ENCODE peak calls at places on chromosomes 5 and 9, in eight cellular contexts. P is AG04450, W is dorsolateral prefrontal cortex, N is K562, G is stomach, K is fibroblast of lung, T is sigmoid colon, V is left ventricle myocardium inferior. X is an unnamed sample.

GRCh38 chr9:131731237-131731995 is 8.5 kb downstream of the RAPGEF1 start:
- DNase-seq in P (no peak), W (no peak), N (no peak), G (no peak), K (peak), T (no peak), V (no peak), X (no peak)

GRCh38 chr5:102738037-102738436 is 17.1 kb upstream of the PAM start:
- DNase-seq in P (no peak), W (no peak), N (no peak), G (no peak), K (no peak), T (no peak), V (no peak), X (no peak)

GRCh38 chr5:41157272-41157671 is 56.1 kb downstream of the C6 start:
- DNase-seq in P (no peak), W (no peak), N (no peak), G (no peak), K (peak), T (no peak), V (no peak), X (no peak)

GRCh38 chr9:128714586-128715435 is 9.1 kb downstream of the ZDHHC12 start:
- DNase-seq in P (no peak), W (no peak), N (no peak), G (no peak), K (no peak), T (peak), V (no peak), X (no peak)

GRCh38 chr9:31304576-31304975 is 1079.9 kb upstream of the ACO1 start:
- DNase-seq in P (no peak), W (no peak), N (no peak), G (no peak), K (peak), T (no peak), V (no peak), X (no peak)

GRCh38 chr9:36091028-36091953 is 45.2 kb upstream of the GLIPR2 start:
- DNase-seq in P (peak), W (no peak), N (no peak), G (peak), K (peak), T (no peak), V (no peak), X (no peak)

GRCh38 chr5:157109744-157110143 is 900 bp upstream of the HAVCR2 start:
- DNase-seq in P (no peak), W (no peak), N (no peak), G (no peak), K (no peak), T (no peak), V (no peak), X (no peak)

GRCh38 chr5:170006016-170006415 is 25.7 kb upstream of the INSYN2B start:
- DNase-seq in P (no peak), W (no peak), N (no peak), G (no peak), K (peak), T (no peak), V (no peak), X (no peak)

GRCh38 chr9:18666348-18666747 is 192.4 kb downstream of the ADAMTSL1 start:
- DNase-seq in P (no peak), W (no peak), N (no peak), G (no peak), K (peak), T (no peak), V (no peak), X (no peak)

GRCh38 chr9:101791938-101792337 is 53.5 kb upstream of the GRIN3A start:
- DNase-seq in P (no peak), W (no peak), N (peak), G (no peak), K (peak), T (no peak), V (no peak), X (no peak)

GRCh38 chr9:108333406-108334031 is 522.3 kb downstream of the ACTL7B start:
- DNase-seq in P (no peak), W (no peak), N (no peak), G (no peak), K (no peak), T (no peak), V (no peak), X (no peak)

GRCh38 chr9:23825143-23825531 is 903 bp downstream of the ELAVL2 start:
- DNase-seq in P (no peak), W (no peak), N (no peak), G (no peak), K (no peak), T (no peak), V (no peak), X (no peak)

GRCh38 chr9:28007097-28007817 is 434.0 kb upstream of the C9orf72 start:
- DNase-seq in P (no peak), W (no peak), N (no peak), G (no peak), K (no peak), T (no peak), V (no peak), X (no peak)

GRCh38 chr5:129820-130219 is 37.9 kb downstream of the PLEKHG4B start:
- DNase-seq in P (peak), W (no peak), N (no peak), G (no peak), K (peak), T (no peak), V (no peak), X (no peak)

GRCh38 chr5:132437604-132438275 is 52.8 kb downstream of the IRF1 start:
- DNase-seq in P (peak), W (no peak), N (peak), G (peak), K (peak), T (peak), V (peak), X (peak)

GRCh38 chr9:117926031-117926655 is 221.9 kb downstream of the TLR4 start:
- DNase-seq in P (no peak), W (no peak), N (no peak), G (no peak), K (peak), T (no peak), V (no peak), X (no peak)

GRCh38 chr9:127279717-127280285 is 15.2 kb downstream of the GARNL3 start:
- DNase-seq in P (no peak), W (no peak), N (no peak), G (no peak), K (no peak), T (no peak), V (no peak), X (no peak)

GRCh38 chr9:104758974-104759373 is 5.0 kb upstream of the NIPSNAP3B start:
- DNase-seq in P (no peak), W (no peak), N (no peak), G (no peak), K (no peak), T (no peak), V (no peak), X (no peak)

GRCh38 chr5:41856644-41857491 is 13.4 kb downstream of the OXCT1 start:
- DNase-seq in P (peak), W (no peak), N (peak), G (no peak), K (peak), T (no peak), V (no peak), X (no peak)

GRCh38 chr5:53291528-53291927 is 182.0 kb upstream of the MOCS2 start:
- DNase-seq in P (no peak), W (no peak), N (no peak), G (no peak), K (peak), T (no peak), V (no peak), X (no peak)

GRCh38 chr9:98378206-98379193 is 123.1 kb upstream of the TBC1D2 start:
- DNase-seq in P (no peak), W (no peak), N (peak), G (no peak), K (peak), T (no peak), V (no peak), X (no peak)

GRCh38 chr5:53389093-53389492 is 91.3 kb upstream of the FST start:
- DNase-seq in P (no peak), W (no peak), N (no peak), G (no peak), K (no peak), T (no peak), V (no peak), X (no peak)

GRCh38 chr5:146079695-146080361 is 25.5 kb downstream of the PLAC8L1 start:
- DNase-seq in P (no peak), W (no peak), N (no peak), G (no peak), K (peak), T (no peak), V (no peak), X (no peak)

GRCh38 chr5:172303996-172304335 is 20.4 kb upstream of the UBTD2 start:
- DNase-seq in P (no peak), W (no peak), N (no peak), G (no peak), K (peak), T (no peak), V (no peak), X (no peak)

GRCh38 chr5:3490962-3491477 is 104.6 kb upstream of the IRX1 start:
- DNase-seq in P (no peak), W (no peak), N (no peak), G (no peak), K (no peak), T (no peak), V (no peak), X (no peak)

GRCh38 chr9:98503867-98504800 is 204.6 kb downstream of the GABBR2 start:
- DNase-seq in P (no peak), W (no peak), N (no peak), G (no peak), K (no peak), T (no peak), V (no peak), X (no peak)

GRCh38 chr9:111349766-111350165 is 19.7 kb upstream of the OR2K2 start:
- DNase-seq in P (no peak), W (no peak), N (no peak), G (no peak), K (no peak), T (no peak), V (no peak), X (no peak)

GRCh38 chr9:3916420-3916819 is 383.4 kb downstream of the GLIS3 start:
- DNase-seq in P (no peak), W (no peak), N (no peak), G (no peak), K (no peak), T (no peak), V (no peak), X (no peak)

DNA sequence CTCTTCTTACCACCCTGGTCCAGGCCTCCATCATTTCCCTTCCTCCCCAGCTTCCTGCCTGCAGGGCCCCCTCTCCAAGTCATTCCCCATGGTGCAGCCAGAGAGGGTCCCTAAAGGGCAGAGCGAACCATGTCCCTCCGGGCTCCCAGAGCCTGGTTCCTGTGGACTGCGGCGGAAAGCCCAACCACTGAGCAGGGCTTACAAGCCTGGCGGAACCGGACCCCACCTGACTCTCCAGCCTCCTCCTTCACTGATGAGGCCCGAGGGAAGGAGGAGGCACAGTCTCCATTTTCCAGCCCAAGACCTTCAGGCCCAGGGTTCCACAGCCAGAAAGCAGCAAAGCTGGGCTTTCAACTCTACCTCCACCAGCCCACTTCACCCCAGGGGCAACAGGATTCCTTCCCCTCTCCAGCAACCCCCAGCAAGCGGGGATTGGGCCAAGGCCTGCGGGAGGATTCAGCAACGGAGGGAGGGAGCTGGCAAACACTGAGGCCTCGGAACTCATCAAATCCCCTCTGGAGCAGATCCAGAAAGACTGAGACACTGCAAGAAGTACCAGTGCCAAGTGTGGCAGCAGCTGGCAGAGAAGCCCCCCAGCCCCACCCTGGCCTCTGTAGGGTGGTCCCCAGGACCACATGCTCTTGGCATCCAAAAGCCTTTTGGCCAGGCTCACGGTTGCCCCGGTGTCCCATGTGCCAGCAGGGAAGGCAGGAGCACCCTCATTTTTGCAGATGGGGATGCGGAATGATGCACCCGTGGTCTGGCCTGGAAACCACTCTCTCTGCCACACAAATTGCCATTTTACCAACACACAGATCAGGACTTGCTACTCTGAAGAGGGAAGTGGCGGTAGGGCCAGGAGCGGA is 3.1 kb downstream of the FAM163B start:
- DNase-seq in P (no peak), W (no peak), N (no peak), G (no peak), K (no peak), T (no peak), V (no peak), X (no peak)
- H3K4me3 ChIP-seq in P (no peak), W (peak), N (no peak), G (no peak), K (no peak), T (no peak), V (no peak), X (no peak)

DNA sequence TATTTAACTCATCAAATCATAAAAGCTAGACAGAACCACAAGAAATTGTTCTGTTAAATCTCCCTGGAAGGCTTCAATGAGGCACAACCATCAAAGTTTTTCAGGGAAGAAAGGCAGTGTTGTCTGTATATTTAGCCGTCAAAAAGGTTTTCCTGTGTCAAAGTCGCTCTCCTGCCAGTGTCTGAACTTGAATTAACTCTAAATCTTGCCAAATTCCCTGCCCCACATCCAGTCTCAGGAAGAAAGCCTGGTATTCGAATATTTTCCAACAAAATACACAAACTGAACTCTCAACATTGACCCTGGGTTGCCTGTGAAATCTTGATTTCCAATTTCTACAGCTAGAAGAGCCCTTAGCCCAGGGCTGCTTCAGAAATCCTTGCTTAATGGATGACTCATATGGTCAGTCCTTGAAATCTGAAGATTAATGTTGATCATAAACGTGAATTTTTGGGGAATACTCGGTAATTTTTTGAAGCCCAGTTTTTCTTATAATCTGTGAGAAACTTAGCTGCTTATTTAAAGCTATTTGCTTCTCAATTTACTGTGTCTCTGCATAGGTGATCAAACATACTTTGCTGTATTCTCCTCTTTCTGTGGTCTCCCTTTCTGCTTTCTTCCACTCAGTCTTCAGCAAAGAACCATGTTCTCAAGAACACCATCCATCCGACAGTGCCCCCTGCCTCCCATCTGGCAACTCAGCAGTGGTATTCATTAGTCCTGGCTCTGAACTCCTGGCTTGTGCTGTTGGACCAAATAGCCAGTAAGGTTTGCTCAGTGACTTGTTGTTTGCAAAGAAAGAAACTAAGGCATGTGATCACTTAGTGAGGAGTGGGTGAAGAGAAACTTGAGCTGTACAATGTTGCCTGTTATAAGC is 58.9 kb downstream of the NREP start:
- DNase-seq in P (no peak), W (no peak), N (no peak), G (no peak), K (peak), T (no peak), V (no peak), X (no peak)
- TF ChIP-seq CTCF in P (peak), W (peak), N (no peak), G (no peak), K (peak), T (no peak), V (peak), X (no peak)

DNA sequence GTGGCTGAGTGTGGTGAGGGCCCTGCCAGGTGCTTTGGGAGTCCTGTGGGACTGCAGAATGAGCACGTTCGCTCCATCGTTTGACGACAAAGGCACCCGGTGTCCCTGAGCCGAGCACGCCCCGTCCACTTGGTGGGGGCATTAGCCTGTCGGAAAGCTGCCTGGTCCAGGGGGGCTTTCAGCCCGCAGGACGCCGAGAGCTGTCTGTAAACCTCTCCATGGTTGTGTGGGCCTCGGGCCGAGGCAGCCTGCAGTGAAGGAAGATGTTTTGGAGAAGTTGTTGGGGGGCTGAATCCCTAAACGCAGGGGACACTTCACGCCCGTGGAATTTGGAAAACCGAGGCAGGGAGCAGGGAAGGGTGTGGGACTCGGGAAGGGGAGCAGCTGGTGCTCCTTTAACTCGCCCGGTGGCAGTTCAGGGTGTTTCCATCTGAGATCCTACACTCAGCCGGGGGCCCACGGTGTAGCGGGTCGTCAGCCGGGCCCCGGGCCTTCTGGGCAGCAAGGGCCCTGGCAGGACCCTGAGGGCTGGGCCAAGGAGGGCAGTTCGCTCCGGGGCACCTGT is 53.7 kb downstream of the MRPL36 start:
- DNase-seq in P (no peak), W (no peak), N (no peak), G (peak), K (no peak), T (no peak), V (no peak), X (peak)
- H3K27ac ChIP-seq in P (no peak), W (no peak), N (no peak), G (no peak), K (no peak), T (no peak), V (no peak), X (no peak)

GRCh38 chr5:87120518-87121314 is 147.0 kb upstream of the RASA1 start:
- DNase-seq in P (peak), W (no peak), N (no peak), G (no peak), K (peak), T (no peak), V (no peak), X (no peak)
- H3K4me3 ChIP-seq in P (no peak), W (no peak), N (no peak), G (no peak), K (no peak), T (no peak), V (no peak), X (no peak)

GRCh38 chr9:70120834-70121510 is 77.3 kb downstream of the MAMDC2 start:
- DNase-seq in P (peak), W (no peak), N (no peak), G (no peak), K (peak), T (peak), V (peak), X (peak)
- TF ChIP-seq CTCF in P (peak), W (no peak), N (no peak), G (no peak), K (peak), T (peak), V (peak), X (no peak)